ENCODE peak calls at places on chromosome 1, in eight cellular contexts. W is upper lobe of right lung, O is Calu3, G is AG04450, N is psoas muscle, Z is transverse colon, A is epithelial cell of esophagus, M is lower lobe of right lung. V is an unnamed sample.

GRCh38 chr1:208919371-208919770 is 664.1 kb upstream of the CAMK1G start:
- DNase-seq in W (no peak), O (no peak), G (no peak), N (no peak), Z (no peak), A (peak; percentile 79), M (no peak), V (peak; percentile 60)

GRCh38 chr1:234612352-234613127 is 2.6 kb upstream of the IRF2BP2 start:
- DNase-seq in W (peak; percentile 91), O (peak; percentile 97), G (peak; percentile 98), N (peak; percentile 93), Z (peak; percentile 95), A (peak; percentile 99), M (peak; percentile 91), V (peak; percentile 100)

GRCh38 chr1:153375511-153375910 is at the start of gene S100A12:
- DNase-seq in W (no peak), O (peak; percentile 43), G (peak; percentile 29), N (no peak), Z (no peak), A (peak; percentile 97), M (no peak), V (peak; percentile 91)

GRCh38 chr1:50417946-50418599 is 5.2 kb downstream of the DMRTA2 start:
- DNase-seq in W (no peak), O (no peak), G (no peak), N (no peak), Z (no peak), A (no peak), M (no peak), V (no peak)

GRCh38 chr1:244207935-244208244 is 156.8 kb downstream of the ZBTB18 start:
- DNase-seq in W (no peak), O (no peak), G (no peak), N (no peak), Z (no peak), A (no peak), M (no peak), V (peak; percentile 13)

GRCh38 chr1:15345711-15346355 is 63.9 kb upstream of the EFHD2 start:
- DNase-seq in W (peak; percentile 86), O (no peak), G (no peak), N (peak; percentile 62), Z (peak; percentile 67), A (peak; percentile 86), M (peak; percentile 86), V (no peak)

GRCh38 chr1:40003156-40004093 is 37.1 kb upstream of the CAP1 start:
- DNase-seq in W (no peak), O (no peak), G (no peak), N (no peak), Z (no peak), A (no peak), M (no peak), V (no peak)

GRCh38 chr1:46622341-46622740 is 5.7 kb upstream of the MOB3C start:
- DNase-seq in W (no peak), O (peak; percentile 63), G (no peak), N (no peak), Z (peak; percentile 60), A (peak; percentile 64), M (no peak), V (peak; percentile 48)

GRCh38 chr1:74673351-74674111 is at the start of gene ERICH3:
- DNase-seq in W (no peak), O (peak; percentile 30), G (no peak), N (no peak), Z (no peak), A (peak; percentile 5), M (peak; percentile 42), V (no peak)

GRCh38 chr1:157849229-157849875 is 7.7 kb upstream of the CD5L start:
- DNase-seq in W (no peak), O (no peak), G (no peak), N (no peak), Z (no peak), A (no peak), M (no peak), V (no peak)

GRCh38 chr1:40840526-40841323 is 21.4 kb downstream of the CITED4 start:
- DNase-seq in W (no peak), O (no peak), G (no peak), N (no peak), Z (no peak), A (no peak), M (no peak), V (no peak)

GRCh38 chr1:11784993-11785769 is 20.6 kb downstream of the MTHFR start:
- DNase-seq in W (peak; percentile 88), O (peak; percentile 67), G (no peak), N (peak; percentile 88), Z (peak; percentile 77), A (peak; percentile 49), M (peak; percentile 85), V (no peak)

GRCh38 chr1:110094931-110095654 is 17.1 kb upstream of the UBL4B start:
- DNase-seq in W (no peak), O (no peak), G (no peak), N (peak; percentile 23), Z (no peak), A (no peak), M (no peak), V (no peak)

GRCh38 chr1:23664837-23665795 is 26.5 kb upstream of the RPL11 start:
- DNase-seq in W (no peak), O (no peak), G (no peak), N (no peak), Z (no peak), A (peak; percentile 50), M (no peak), V (peak; percentile 32)

DNA sequence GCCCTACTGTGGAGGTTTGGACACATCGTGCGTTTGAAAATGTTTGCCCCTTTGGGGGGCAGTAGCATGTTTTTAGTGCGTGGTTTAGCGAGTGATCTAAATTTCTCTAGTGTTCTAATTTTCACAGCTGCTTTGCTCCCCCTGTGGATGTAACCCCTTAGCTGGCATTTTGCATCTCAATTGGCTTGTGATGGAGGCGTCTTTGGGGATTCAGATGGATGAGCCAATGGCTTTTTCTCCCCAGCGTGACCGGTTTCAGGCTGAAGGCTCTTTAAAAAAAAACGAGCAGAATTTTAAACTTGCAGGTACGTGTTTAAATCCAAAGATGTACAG is 842 bp downstream of the CDC7 start:
- DNase-seq in W (no peak), O (no peak), G (no peak), N (no peak), Z (no peak), A (peak; percentile 48), M (no peak), V (peak; percentile 26)
- TF ChIP-seq CTCF in W (no peak), O (no peak), G (no peak), N (no peak), Z (no peak), A (peak; percentile 1), M (no peak), V (peak; percentile 0)

GRCh38 chr1:206962269-206962668 is 8.0 kb downstream of the FCAMR start:
- DNase-seq in W (no peak), O (no peak), G (no peak), N (no peak), Z (no peak), A (no peak), M (no peak), V (no peak)

GRCh38 chr1:206961668-206962067 is 8.6 kb downstream of the FCAMR start:
- DNase-seq in W (no peak), O (no peak), G (no peak), N (no peak), Z (no peak), A (peak; percentile 82), M (no peak), V (no peak)

GRCh38 chr1:206963119-206963712 is 7.0 kb downstream of the FCAMR start:
- DNase-seq in W (no peak), O (no peak), G (no peak), N (no peak), Z (no peak), A (peak; percentile 44), M (no peak), V (peak; percentile 24)

GRCh38 chr1:206958154-206958553 is 11.9 kb upstream of the PIGR start:
- DNase-seq in W (no peak), O (no peak), G (no peak), N (no peak), Z (no peak), A (no peak), M (no peak), V (no peak)

DNA sequence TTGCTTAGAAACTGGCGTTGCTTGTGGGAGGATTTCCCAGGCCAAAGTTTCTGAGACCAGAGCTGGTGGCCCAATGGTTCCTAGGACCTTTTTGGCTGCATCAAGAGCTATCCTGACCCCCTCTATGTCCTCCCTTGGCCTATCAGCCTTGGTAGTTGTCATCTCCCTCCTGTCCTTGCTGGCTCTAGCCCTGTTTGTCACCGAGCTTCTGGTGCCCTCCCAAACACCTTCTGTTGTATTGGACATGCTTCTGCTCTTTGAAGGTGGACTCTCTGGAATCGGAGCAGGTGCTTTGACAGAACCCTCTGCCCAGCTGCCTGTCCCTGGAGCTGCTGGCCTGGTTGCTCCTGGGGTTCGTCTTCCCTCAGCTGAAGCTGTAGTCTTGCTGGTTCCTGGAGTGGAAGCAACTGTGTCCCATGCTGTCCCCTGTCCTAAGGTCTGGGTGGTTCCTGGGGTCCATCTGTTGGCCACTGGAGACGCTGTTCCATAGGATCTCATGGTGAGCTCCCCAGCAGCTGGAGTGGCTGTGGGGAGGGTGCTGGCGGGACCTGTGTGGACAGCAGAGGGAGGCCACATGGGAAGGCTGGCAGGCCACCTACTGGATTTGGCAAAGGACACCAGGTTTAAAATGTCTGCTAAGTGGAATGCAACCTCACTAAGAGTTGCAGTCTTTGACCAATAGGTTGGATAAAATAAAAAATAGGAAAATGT is 9.4 kb downstream of the FCAMR start:
- DNase-seq in W (no peak), O (no peak), G (no peak), N (no peak), Z (no peak), A (no peak), M (no peak), V (no peak)
- TF ChIP-seq CTCF in W (no peak), O (no peak), G (no peak), N (no peak), Z (no peak), A (no peak), M (no peak), V (no peak)

GRCh38 chr1:31296486-31297272 is at the start of the genes SNRNP40 and ZCCHC17:
- DNase-seq in W (peak; percentile 95), O (peak; percentile 93), G (peak; percentile 95), N (peak; percentile 96), Z (peak; percentile 95), A (peak; percentile 99), M (peak; percentile 94), V (peak; percentile 99)
- TF ChIP-seq CTCF in W (peak; percentile 27), O (no peak), G (no peak), N (no peak), Z (no peak), A (peak; percentile 28), M (peak; percentile 26), V (peak; percentile 27)

DNA sequence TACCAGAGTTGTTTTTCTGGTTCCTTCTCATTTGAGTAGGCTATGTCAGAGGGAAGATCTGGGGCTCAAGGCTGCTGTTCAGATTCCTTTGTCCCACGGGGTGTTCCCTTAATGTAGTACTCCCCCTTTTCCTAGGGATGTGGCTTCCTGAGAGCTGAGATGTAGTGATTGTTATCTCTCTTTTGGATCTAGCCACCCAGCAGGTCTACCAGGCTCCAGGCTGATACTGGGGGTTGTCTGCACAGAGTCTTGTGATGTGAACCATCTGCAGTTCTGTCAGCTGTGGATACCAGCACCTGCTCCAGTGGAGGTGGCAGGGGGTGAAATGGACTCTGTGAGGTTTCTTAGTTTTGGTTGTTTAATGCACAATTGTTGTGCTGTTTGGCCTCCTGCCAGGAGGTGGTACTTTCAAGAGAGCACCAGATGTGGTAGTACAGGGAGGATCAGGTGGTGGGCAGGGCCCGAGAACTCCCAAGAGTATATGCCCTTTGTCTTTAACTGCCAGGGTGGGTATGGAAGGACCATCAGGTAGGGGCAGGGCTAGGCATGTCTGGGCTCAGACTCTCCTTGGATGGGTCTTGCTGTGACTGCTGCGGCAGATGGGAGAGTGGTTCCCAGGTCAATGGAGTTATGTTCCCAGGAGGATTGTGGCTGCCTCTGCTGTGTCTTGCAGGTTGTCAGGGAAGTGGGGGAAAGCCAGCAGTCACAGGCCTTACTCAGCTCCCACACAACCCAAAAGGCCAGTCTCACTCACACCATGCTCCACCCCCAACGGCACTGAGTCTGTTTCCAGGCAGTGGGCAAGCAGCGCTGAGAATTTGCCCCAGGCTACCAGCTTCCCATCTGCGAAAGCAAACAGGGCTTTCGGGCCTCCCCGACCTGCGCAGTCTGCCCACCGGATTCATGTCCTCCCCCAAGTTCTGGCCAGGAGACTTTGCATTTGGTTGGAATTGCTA is 64.2 kb downstream of the SERINC2 start:
- DNase-seq in W (no peak), O (peak; percentile 16), G (no peak), N (no peak), Z (no peak), A (peak; percentile 73), M (no peak), V (no peak)
- TF ChIP-seq CTCF in W (no peak), O (no peak), G (no peak), N (no peak), Z (no peak), A (no peak), M (no peak), V (no peak)